ENCODE peak calls at places on chromosome 13, in eight cellular contexts. One of them, this sample, is unnamed.

GRCh38 chr13:97273341-97273831 is 51.3 kb downstream of the MBNL2 start:
- DNase-seq in mesothelial cell of epicardium: no peak
- DNase-seq in NCI-H2029 treated with DMSO at 0.1 percent for 48 hours: no peak
- DNase-seq in NCI-H1930: no peak
- DNase-seq in esophagus squamous epithelium: no peak
- DNase-seq in RKO: no peak
- DNase-seq in nucleus accumbens: no peak
- DNase-seq in astrocyte of the spinal cord: no peak
- DNase-seq in this sample: no peak

GRCh38 chr13:88761145-88761544 is 1090.0 kb downstream of the SLITRK5 start:
- DNase-seq in NCI-H1930: no peak
- DNase-seq in NCI-H2029 treated with DMSO at 0.1 percent for 48 hours: no peak
- DNase-seq in esophagus squamous epithelium: no peak
- DNase-seq in astrocyte of the spinal cord: no peak
- DNase-seq in mesothelial cell of epicardium: no peak
- DNase-seq in nucleus accumbens: no peak
- DNase-seq in RKO: no peak
- DNase-seq in this sample: peak; percentile 53

GRCh38 chr13:39616087-39616694 is 13.2 kb upstream of the LHFPL6 start:
- DNase-seq in mesothelial cell of epicardium: peak; percentile 50
- DNase-seq in RKO: peak; percentile 67
- DNase-seq in NCI-H1930: peak; percentile 50
- DNase-seq in nucleus accumbens: peak; percentile 28
- DNase-seq in astrocyte of the spinal cord: peak; percentile 73
- DNase-seq in NCI-H2029 treated with DMSO at 0.1 percent for 48 hours: peak; percentile 21
- DNase-seq in esophagus squamous epithelium: no peak
- DNase-seq in this sample: peak; percentile 72

GRCh38 chr13:31980842-31981241 is 50.7 kb upstream of the FRY start:
- DNase-seq in NCI-H2029 treated with DMSO at 0.1 percent for 48 hours: no peak
- DNase-seq in RKO: no peak
- DNase-seq in mesothelial cell of epicardium: no peak
- DNase-seq in nucleus accumbens: no peak
- DNase-seq in NCI-H1930: no peak
- DNase-seq in astrocyte of the spinal cord: no peak
- DNase-seq in esophagus squamous epithelium: no peak
- DNase-seq in this sample: no peak

GRCh38 chr13:37515226-37515625 is 83.3 kb downstream of the POSTN start:
- DNase-seq in NCI-H2029 treated with DMSO at 0.1 percent for 48 hours: no peak
- DNase-seq in RKO: no peak
- DNase-seq in mesothelial cell of epicardium: no peak
- DNase-seq in nucleus accumbens: no peak
- DNase-seq in esophagus squamous epithelium: no peak
- DNase-seq in astrocyte of the spinal cord: no peak
- DNase-seq in NCI-H1930: no peak
- DNase-seq in this sample: no peak

GRCh38 chr13:41649659-41650058 is 192.3 kb downstream of the RGCC start:
- DNase-seq in NCI-H1930: no peak
- DNase-seq in mesothelial cell of epicardium: no peak
- DNase-seq in NCI-H2029 treated with DMSO at 0.1 percent for 48 hours: no peak
- DNase-seq in nucleus accumbens: no peak
- DNase-seq in RKO: peak; percentile 14
- DNase-seq in esophagus squamous epithelium: no peak
- DNase-seq in astrocyte of the spinal cord: peak; percentile 55
- DNase-seq in this sample: peak; percentile 4

GRCh38 chr13:99287544-99287943 is 19.7 kb downstream of the GPR183 start:
- DNase-seq in mesothelial cell of epicardium: no peak
- DNase-seq in NCI-H1930: no peak
- DNase-seq in RKO: no peak
- DNase-seq in nucleus accumbens: no peak
- DNase-seq in NCI-H2029 treated with DMSO at 0.1 percent for 48 hours: no peak
- DNase-seq in esophagus squamous epithelium: no peak
- DNase-seq in astrocyte of the spinal cord: no peak
- DNase-seq in this sample: no peak

GRCh38 chr13:33640832-33641231 is 177.1 kb upstream of the RFC3 start:
- DNase-seq in astrocyte of the spinal cord: no peak
- DNase-seq in NCI-H2029 treated with DMSO at 0.1 percent for 48 hours: no peak
- DNase-seq in mesothelial cell of epicardium: no peak
- DNase-seq in RKO: no peak
- DNase-seq in esophagus squamous epithelium: no peak
- DNase-seq in nucleus accumbens: no peak
- DNase-seq in NCI-H1930: no peak
- DNase-seq in this sample: no peak

GRCh38 chr13:36166051-36166450 is 34.9 kb upstream of the DCLK1 start:
- DNase-seq in NCI-H2029 treated with DMSO at 0.1 percent for 48 hours: no peak
- DNase-seq in esophagus squamous epithelium: no peak
- DNase-seq in NCI-H1930: no peak
- DNase-seq in RKO: no peak
- DNase-seq in astrocyte of the spinal cord: no peak
- DNase-seq in nucleus accumbens: no peak
- DNase-seq in mesothelial cell of epicardium: no peak
- DNase-seq in this sample: no peak

GRCh38 chr13:90830782-90831181 is 516.7 kb upstream of the MIR17HG start:
- DNase-seq in NCI-H2029 treated with DMSO at 0.1 percent for 48 hours: no peak
- DNase-seq in astrocyte of the spinal cord: no peak
- DNase-seq in NCI-H1930: no peak
- DNase-seq in mesothelial cell of epicardium: no peak
- DNase-seq in nucleus accumbens: no peak
- DNase-seq in RKO: no peak
- DNase-seq in esophagus squamous epithelium: no peak
- DNase-seq in this sample: no peak

GRCh38 chr13:81395368-81395767 is 1054.4 kb upstream of the SPRY2 start:
- DNase-seq in NCI-H2029 treated with DMSO at 0.1 percent for 48 hours: no peak
- DNase-seq in nucleus accumbens: no peak
- DNase-seq in mesothelial cell of epicardium: no peak
- DNase-seq in esophagus squamous epithelium: no peak
- DNase-seq in NCI-H1930: no peak
- DNase-seq in astrocyte of the spinal cord: no peak
- DNase-seq in RKO: no peak
- DNase-seq in this sample: no peak

GRCh38 chr13:109968876-109969577 is 182.6 kb upstream of the IRS2 start:
- DNase-seq in RKO: no peak
- DNase-seq in NCI-H1930: no peak
- DNase-seq in NCI-H2029 treated with DMSO at 0.1 percent for 48 hours: no peak
- DNase-seq in nucleus accumbens: no peak
- DNase-seq in astrocyte of the spinal cord: no peak
- DNase-seq in mesothelial cell of epicardium: no peak
- DNase-seq in esophagus squamous epithelium: no peak
- DNase-seq in this sample: no peak

GRCh38 chr13:40060318-40061007 is 405.0 kb downstream of the COG6 start:
- DNase-seq in astrocyte of the spinal cord: peak; percentile 79
- DNase-seq in RKO: no peak
- DNase-seq in esophagus squamous epithelium: no peak
- DNase-seq in NCI-H2029 treated with DMSO at 0.1 percent for 48 hours: no peak
- DNase-seq in NCI-H1930: no peak
- DNase-seq in mesothelial cell of epicardium: no peak
- DNase-seq in nucleus accumbens: peak; percentile 48
- DNase-seq in this sample: no peak

GRCh38 chr13:37647038-37647650 is 48.6 kb upstream of the POSTN start:
- DNase-seq in NCI-H2029 treated with DMSO at 0.1 percent for 48 hours: no peak
- DNase-seq in mesothelial cell of epicardium: no peak
- DNase-seq in nucleus accumbens: no peak
- DNase-seq in esophagus squamous epithelium: no peak
- DNase-seq in astrocyte of the spinal cord: no peak
- DNase-seq in NCI-H1930: no peak
- DNase-seq in RKO: no peak
- DNase-seq in this sample: no peak

GRCh38 chr13:98189841-98190505 is 12.9 kb upstream of the RNF113B start:
- DNase-seq in esophagus squamous epithelium: no peak
- DNase-seq in astrocyte of the spinal cord: no peak
- DNase-seq in NCI-H1930: no peak
- DNase-seq in nucleus accumbens: no peak
- DNase-seq in RKO: no peak
- DNase-seq in mesothelial cell of epicardium: no peak
- DNase-seq in NCI-H2029 treated with DMSO at 0.1 percent for 48 hours: no peak
- DNase-seq in this sample: no peak

GRCh38 chr13:98581971-98582702 is 5.2 kb upstream of the STK24 start:
- DNase-seq in mesothelial cell of epicardium: no peak
- DNase-seq in NCI-H1930: no peak
- DNase-seq in nucleus accumbens: peak; percentile 17
- DNase-seq in NCI-H2029 treated with DMSO at 0.1 percent for 48 hours: peak; percentile 28
- DNase-seq in esophagus squamous epithelium: no peak
- DNase-seq in RKO: peak; percentile 63
- DNase-seq in astrocyte of the spinal cord: peak; percentile 72
- DNase-seq in this sample: no peak

GRCh38 chr13:40074338-40074737 is 418.9 kb downstream of the COG6 start:
- DNase-seq in esophagus squamous epithelium: no peak
- DNase-seq in NCI-H1930: no peak
- DNase-seq in RKO: no peak
- DNase-seq in mesothelial cell of epicardium: no peak
- DNase-seq in NCI-H2029 treated with DMSO at 0.1 percent for 48 hours: no peak
- DNase-seq in astrocyte of the spinal cord: no peak
- DNase-seq in nucleus accumbens: no peak
- DNase-seq in this sample: no peak

GRCh38 chr13:58302349-58302748 is 670.8 kb downstream of the PCDH17 start:
- DNase-seq in NCI-H2029 treated with DMSO at 0.1 percent for 48 hours: no peak
- DNase-seq in astrocyte of the spinal cord: no peak
- DNase-seq in nucleus accumbens: no peak
- DNase-seq in mesothelial cell of epicardium: no peak
- DNase-seq in RKO: no peak
- DNase-seq in esophagus squamous epithelium: no peak
- DNase-seq in NCI-H1930: no peak
- DNase-seq in this sample: no peak

GRCh38 chr13:103996733-103997132 is 930.5 kb upstream of the SLC10A2 start:
- DNase-seq in esophagus squamous epithelium: no peak
- DNase-seq in NCI-H2029 treated with DMSO at 0.1 percent for 48 hours: no peak
- DNase-seq in nucleus accumbens: no peak
- DNase-seq in NCI-H1930: no peak
- DNase-seq in mesothelial cell of epicardium: no peak
- DNase-seq in RKO: no peak
- DNase-seq in astrocyte of the spinal cord: no peak
- DNase-seq in this sample: no peak

GRCh38 chr13:46543307-46543706 is 9.7 kb upstream of the LRCH1 start:
- DNase-seq in nucleus accumbens: no peak
- DNase-seq in astrocyte of the spinal cord: no peak
- DNase-seq in NCI-H2029 treated with DMSO at 0.1 percent for 48 hours: no peak
- DNase-seq in RKO: no peak
- DNase-seq in esophagus squamous epithelium: no peak
- DNase-seq in mesothelial cell of epicardium: no peak
- DNase-seq in NCI-H1930: no peak
- DNase-seq in this sample: no peak

GRCh38 chr13:51589793-51590192 is 5.5 kb downstream of the WDFY2 start:
- DNase-seq in esophagus squamous epithelium: no peak
- DNase-seq in RKO: no peak
- DNase-seq in nucleus accumbens: no peak
- DNase-seq in NCI-H2029 treated with DMSO at 0.1 percent for 48 hours: no peak
- DNase-seq in mesothelial cell of epicardium: no peak
- DNase-seq in NCI-H1930: no peak
- DNase-seq in astrocyte of the spinal cord: no peak
- DNase-seq in this sample: no peak

GRCh38 chr13:30905932-30906383 is at the start of gene MEDAG:
- DNase-seq in mesothelial cell of epicardium: no peak
- DNase-seq in astrocyte of the spinal cord: peak; percentile 78
- DNase-seq in nucleus accumbens: no peak
- DNase-seq in RKO: no peak
- DNase-seq in NCI-H2029 treated with DMSO at 0.1 percent for 48 hours: no peak
- DNase-seq in esophagus squamous epithelium: peak; percentile 6
- DNase-seq in NCI-H1930: no peak
- DNase-seq in this sample: no peak

GRCh38 chr13:39587939-39588338 is 15.1 kb downstream of the LHFPL6 start:
- DNase-seq in astrocyte of the spinal cord: no peak
- DNase-seq in esophagus squamous epithelium: no peak
- DNase-seq in mesothelial cell of epicardium: no peak
- DNase-seq in NCI-H2029 treated with DMSO at 0.1 percent for 48 hours: no peak
- DNase-seq in RKO: no peak
- DNase-seq in nucleus accumbens: no peak
- DNase-seq in NCI-H1930: no peak
- DNase-seq in this sample: no peak

GRCh38 chr13:51923983-51924539 is 62.3 kb downstream of the CCDC70 start:
- DNase-seq in NCI-H1930: no peak
- DNase-seq in astrocyte of the spinal cord: no peak
- DNase-seq in nucleus accumbens: no peak
- DNase-seq in NCI-H2029 treated with DMSO at 0.1 percent for 48 hours: no peak
- DNase-seq in RKO: no peak
- DNase-seq in mesothelial cell of epicardium: no peak
- DNase-seq in esophagus squamous epithelium: no peak
- DNase-seq in this sample: peak; percentile 33

GRCh38 chr13:42071667-42072419 is 23.4 kb downstream of the DGKH start:
- DNase-seq in NCI-H1930: no peak
- DNase-seq in esophagus squamous epithelium: no peak
- DNase-seq in RKO: no peak
- DNase-seq in mesothelial cell of epicardium: no peak
- DNase-seq in astrocyte of the spinal cord: no peak
- DNase-seq in nucleus accumbens: no peak
- DNase-seq in NCI-H2029 treated with DMSO at 0.1 percent for 48 hours: no peak
- DNase-seq in this sample: peak; percentile 10

This sample was measured in erythroblast.